ENCODE peak calls at places on chromosome 11, in seven cellular contexts. One of them, this sample, is unnamed.

GRCh38 chr11:133618500-133618899 is 86.2 kb upstream of the OPCML start:
- DNase-seq in cardiac muscle cell: no peak
- DNase-seq in nephron progenitor cell: no peak
- DNase-seq in ELR: no peak
- DNase-seq in stimulated activated CD8-positive, alpha-beta memory T cell treated with anti-CD3 and anti-CD28 coated beads, Interleukin-15, amount 100 ng/mL, for 4 hours: no peak
- DNase-seq in fibroblast of the aortic adventitia: no peak
- DNase-seq in mucosa of gallbladder: no peak
- DNase-seq in this sample: no peak

GRCh38 chr11:103935219-103935618 is 101.2 kb upstream of the DDI1 start:
- DNase-seq in cardiac muscle cell: no peak
- DNase-seq in nephron progenitor cell: no peak
- DNase-seq in ELR: no peak
- DNase-seq in stimulated activated CD8-positive, alpha-beta memory T cell treated with anti-CD3 and anti-CD28 coated beads, Interleukin-15, amount 100 ng/mL, for 4 hours: no peak
- DNase-seq in fibroblast of the aortic adventitia: no peak
- DNase-seq in mucosa of gallbladder: no peak
- DNase-seq in this sample: no peak

GRCh38 chr11:71103266-71103665 is 149.1 kb downstream of the SHANK2 start:
- DNase-seq in cardiac muscle cell: no peak
- DNase-seq in nephron progenitor cell: no peak
- DNase-seq in ELR: peak; percentile 0
- DNase-seq in stimulated activated CD8-positive, alpha-beta memory T cell treated with anti-CD3 and anti-CD28 coated beads, Interleukin-15, amount 100 ng/mL, for 4 hours: no peak
- DNase-seq in fibroblast of the aortic adventitia: no peak
- DNase-seq in mucosa of gallbladder: no peak
- DNase-seq in this sample: peak; percentile 42

GRCh38 chr11:75568616-75569219 is 6.7 kb downstream of the SERPINH1 start:
- DNase-seq in cardiac muscle cell: no peak
- DNase-seq in nephron progenitor cell: no peak
- DNase-seq in ELR: no peak
- DNase-seq in stimulated activated CD8-positive, alpha-beta memory T cell treated with anti-CD3 and anti-CD28 coated beads, Interleukin-15, amount 100 ng/mL, for 4 hours: no peak
- DNase-seq in fibroblast of the aortic adventitia: no peak
- DNase-seq in mucosa of gallbladder: no peak
- DNase-seq in this sample: no peak

GRCh38 chr11:75737314-75737713 is 19.7 kb downstream of the MOGAT2 start:
- DNase-seq in cardiac muscle cell: no peak
- DNase-seq in nephron progenitor cell: no peak
- DNase-seq in ELR: no peak
- DNase-seq in stimulated activated CD8-positive, alpha-beta memory T cell treated with anti-CD3 and anti-CD28 coated beads, Interleukin-15, amount 100 ng/mL, for 4 hours: no peak
- DNase-seq in fibroblast of the aortic adventitia: no peak
- DNase-seq in mucosa of gallbladder: no peak
- DNase-seq in this sample: no peak

GRCh38 chr11:104522650-104523049 is 358.7 kb upstream of the PDGFD start:
- DNase-seq in cardiac muscle cell: no peak
- DNase-seq in nephron progenitor cell: no peak
- DNase-seq in ELR: no peak
- DNase-seq in stimulated activated CD8-positive, alpha-beta memory T cell treated with anti-CD3 and anti-CD28 coated beads, Interleukin-15, amount 100 ng/mL, for 4 hours: no peak
- DNase-seq in fibroblast of the aortic adventitia: peak; percentile 51
- DNase-seq in mucosa of gallbladder: no peak
- DNase-seq in this sample: peak; percentile 56

GRCh38 chr11:19444231-19444630 is 203.5 kb upstream of the E2F8 start:
- DNase-seq in cardiac muscle cell: no peak
- DNase-seq in nephron progenitor cell: no peak
- DNase-seq in ELR: no peak
- DNase-seq in stimulated activated CD8-positive, alpha-beta memory T cell treated with anti-CD3 and anti-CD28 coated beads, Interleukin-15, amount 100 ng/mL, for 4 hours: no peak
- DNase-seq in fibroblast of the aortic adventitia: peak; percentile 77
- DNase-seq in mucosa of gallbladder: no peak
- DNase-seq in this sample: no peak

GRCh38 chr11:120527111-120527748 is 15.7 kb downstream of the GRIK4 start:
- DNase-seq in cardiac muscle cell: no peak
- DNase-seq in nephron progenitor cell: peak; percentile 52
- DNase-seq in ELR: peak; percentile 40
- DNase-seq in stimulated activated CD8-positive, alpha-beta memory T cell treated with anti-CD3 and anti-CD28 coated beads, Interleukin-15, amount 100 ng/mL, for 4 hours: no peak
- DNase-seq in fibroblast of the aortic adventitia: peak; percentile 42
- DNase-seq in mucosa of gallbladder: no peak
- DNase-seq in this sample: no peak

GRCh38 chr11:27100534-27100933 is 59.9 kb downstream of the BBOX1 start:
- DNase-seq in cardiac muscle cell: no peak
- DNase-seq in nephron progenitor cell: no peak
- DNase-seq in ELR: no peak
- DNase-seq in stimulated activated CD8-positive, alpha-beta memory T cell treated with anti-CD3 and anti-CD28 coated beads, Interleukin-15, amount 100 ng/mL, for 4 hours: no peak
- DNase-seq in fibroblast of the aortic adventitia: no peak
- DNase-seq in mucosa of gallbladder: no peak
- DNase-seq in this sample: no peak

GRCh38 chr11:12175694-12176241 is 65.4 kb downstream of the MICAL2 start:
- DNase-seq in cardiac muscle cell: no peak
- DNase-seq in nephron progenitor cell: no peak
- DNase-seq in ELR: peak; percentile 97
- DNase-seq in stimulated activated CD8-positive, alpha-beta memory T cell treated with anti-CD3 and anti-CD28 coated beads, Interleukin-15, amount 100 ng/mL, for 4 hours: no peak
- DNase-seq in fibroblast of the aortic adventitia: peak; percentile 84
- DNase-seq in mucosa of gallbladder: no peak
- DNase-seq in this sample: no peak

This sample was measured in body of pancreas.